ENCODE peak calls at places on chromosome 14, in five cellular contexts. K, X, G, V and M are unnamed samples.

GRCh38 chr14:101239065-101239464 is 322.2 kb upstream of the DIO3 start:
- DNase-seq in K (no peak), X (peak), G (no peak), V (no peak), M (no peak)

GRCh38 chr14:103348154-103348553 is 14.1 kb downstream of the EIF5 start:
- DNase-seq in K (peak), X (no peak), G (no peak), V (no peak), M (no peak)

GRCh38 chr14:20754308-20754707 is 8.6 kb downstream of the EDDM3A start:
- DNase-seq in K (no peak), X (no peak), G (no peak), V (no peak), M (no peak)

GRCh38 chr14:50666772-50667490 is 1.2 kb downstream of the SAV1 start:
- DNase-seq in K (peak), X (peak), G (no peak), V (peak), M (peak)

GRCh38 chr14:69237142-69237541 is 22.8 kb upstream of the GALNT16 start:
- DNase-seq in K (no peak), X (no peak), G (no peak), V (no peak), M (no peak)

GRCh38 chr14:50531595-50532501 is 521 bp downstream of the MAP4K5 start:
- DNase-seq in K (peak), X (no peak), G (no peak), V (peak), M (no peak)

GRCh38 chr14:24072436-24072835 is 1.1 kb downstream of the CPNE6 start:
- DNase-seq in K (no peak), X (no peak), G (no peak), V (no peak), M (no peak)

GRCh38 chr14:66383771-66384170 is 102.4 kb upstream of the CCDC196 start:
- DNase-seq in K (no peak), X (no peak), G (no peak), V (no peak), M (no peak)

GRCh38 chr14:59189822-59190368 is 1.4 kb downstream of the DAAM1 start:
- DNase-seq in K (peak), X (peak), G (peak), V (peak), M (peak)

GRCh38 chr14:34398024-34398423 is 64.0 kb downstream of the SPTSSA start:
- DNase-seq in K (no peak), X (no peak), G (no peak), V (no peak), M (no peak)

GRCh38 chr14:43503508-43503907 is 1003.6 kb downstream of the FSCB start:
- DNase-seq in K (no peak), X (peak), G (no peak), V (no peak), M (no peak)
- TF ChIP-seq MXI1 in K (no peak), X (no peak), G (no peak), V (no peak), M (no peak)

GRCh38 chr14:91185721-91186120 is 58.8 kb downstream of the GPR68 start:
- DNase-seq in K (peak), X (no peak), G (no peak), V (peak), M (no peak)
- TF ChIP-seq MXI1 in K (no peak), X (no peak), G (no peak), V (no peak), M (no peak)

GRCh38 chr14:87995500-87996275 is 2.7 kb upstream of the GALC start:
- DNase-seq in K (no peak), X (peak), G (no peak), V (no peak), M (no peak)
- TF ChIP-seq MXI1 in K (no peak), X (no peak), G (no peak), V (no peak), M (no peak)

GRCh38 chr14:95156765-95157194 is 549 bp downstream of the DICER1 start:
- DNase-seq in K (peak), X (peak), G (no peak), V (no peak), M (peak)

GRCh38 chr14:95156153-95156764 is 1.1 kb downstream of the DICER1 start:
- DNase-seq in K (peak), X (no peak), G (no peak), V (no peak), M (no peak)

GRCh38 chr14:95155044-95155443 is 2.3 kb downstream of the DICER1 start:
- DNase-seq in K (no peak), X (no peak), G (no peak), V (no peak), M (no peak)

GRCh38 chr14:95157195-95157986 is at the start of gene DICER1:
- DNase-seq in K (peak), X (peak), G (peak), V (peak), M (peak)

GRCh38 chr14:95157987-95158712 is 821 bp upstream of the DICER1 start:
- DNase-seq in K (no peak), X (peak), G (no peak), V (no peak), M (peak)
- TF ChIP-seq MXI1 in K (no peak), X (no peak), G (no peak), V (no peak), M (no peak)

DNA sequence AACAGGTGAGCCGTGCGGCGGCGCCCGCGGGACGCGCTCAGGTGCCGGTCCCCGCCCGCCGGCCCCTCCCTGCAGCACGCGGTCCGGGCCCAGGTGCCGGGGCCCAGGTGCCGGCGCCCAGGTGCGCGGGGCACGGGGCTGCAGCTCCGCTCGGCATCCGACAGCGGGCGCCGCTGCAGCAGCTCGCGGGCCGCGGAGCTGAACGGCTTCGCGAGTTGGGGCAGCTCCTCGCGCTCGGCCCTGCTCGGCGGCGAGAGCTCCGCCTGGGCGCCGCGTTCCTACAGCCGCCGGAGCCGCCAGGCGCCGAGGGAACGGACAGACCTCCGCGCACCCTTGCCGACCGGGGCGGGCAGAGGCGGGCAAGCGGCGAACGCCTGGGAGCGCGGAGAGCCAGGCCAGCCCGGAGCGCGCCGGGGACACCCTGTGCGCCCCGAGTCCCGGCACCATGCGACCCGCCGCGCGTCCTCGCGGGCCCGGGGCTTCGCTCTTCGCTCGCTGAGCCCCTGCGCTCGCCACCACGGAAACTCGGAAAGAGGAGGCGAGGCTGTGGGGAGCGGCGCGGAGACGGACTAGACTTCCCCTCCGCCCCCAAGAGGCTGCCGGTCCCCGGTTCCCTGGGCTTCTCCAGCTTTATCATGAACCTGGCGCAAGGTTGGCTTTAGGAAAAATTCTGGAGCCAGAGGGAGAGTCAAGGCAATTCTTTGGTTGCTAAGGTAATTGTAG is at the start of gene RGS6:
- DNase-seq in K (no peak), X (peak), G (no peak), V (peak), M (no peak)
- TF ChIP-seq MXI1 in K (no peak), X (no peak), G (no peak), V (no peak), M (no peak)